ENCODE peak calls at places on chromosomes 2 and 18, in seven cellular contexts. One of them, this sample, is unnamed.

GRCh38 chr2:46376586-46377286 is 79.5 kb downstream of the EPAS1 start:
- DNase-seq in CD4-positive, alpha-beta T cell: no peak
- DNase-seq in progenitor cell of endocrine pancreas: no peak
- DNase-seq in astrocyte: no peak
- DNase-seq in heart left ventricle: peak; percentile 57
- DNase-seq in OCI-LY7: no peak
- DNase-seq in foreskin fibroblast: no peak
- DNase-seq in this sample: no peak

GRCh38 chr18:58255701-58256311 is 211.8 kb downstream of the NEDD4L start:
- DNase-seq in CD4-positive, alpha-beta T cell: no peak
- DNase-seq in progenitor cell of endocrine pancreas: no peak
- DNase-seq in astrocyte: no peak
- DNase-seq in heart left ventricle: peak; percentile 35
- DNase-seq in OCI-LY7: no peak
- DNase-seq in foreskin fibroblast: no peak
- DNase-seq in this sample: no peak

GRCh38 chr2:121707920-121708361 is 28.7 kb downstream of the NIFK start:
- DNase-seq in CD4-positive, alpha-beta T cell: no peak
- DNase-seq in progenitor cell of endocrine pancreas: no peak
- DNase-seq in astrocyte: peak; percentile 44
- DNase-seq in heart left ventricle: no peak
- DNase-seq in OCI-LY7: no peak
- DNase-seq in foreskin fibroblast: no peak
- DNase-seq in this sample: peak; percentile 76

GRCh38 chr2:234137400-234138014 is 87.0 kb downstream of the SPP2 start:
- DNase-seq in CD4-positive, alpha-beta T cell: no peak
- DNase-seq in progenitor cell of endocrine pancreas: no peak
- DNase-seq in astrocyte: peak; percentile 88
- DNase-seq in heart left ventricle: no peak
- DNase-seq in OCI-LY7: no peak
- DNase-seq in foreskin fibroblast: no peak
- DNase-seq in this sample: peak; percentile 43

GRCh38 chr2:7838636-7839035 is 843.2 kb upstream of the ID2 start:
- DNase-seq in CD4-positive, alpha-beta T cell: no peak
- DNase-seq in progenitor cell of endocrine pancreas: no peak
- DNase-seq in astrocyte: peak; percentile 50
- DNase-seq in heart left ventricle: no peak
- DNase-seq in OCI-LY7: no peak
- DNase-seq in foreskin fibroblast: no peak
- DNase-seq in this sample: no peak

GRCh38 chr2:5696351-5696740 is 4.2 kb downstream of the SOX11 start:
- DNase-seq in CD4-positive, alpha-beta T cell: no peak
- DNase-seq in progenitor cell of endocrine pancreas: peak; percentile 19
- DNase-seq in astrocyte: peak; percentile 17
- DNase-seq in heart left ventricle: peak; percentile 26
- DNase-seq in OCI-LY7: peak; percentile 86
- DNase-seq in foreskin fibroblast: no peak
- DNase-seq in this sample: no peak

GRCh38 chr2:208608436-208608835 is 201.8 kb downstream of the PTH2R start:
- DNase-seq in CD4-positive, alpha-beta T cell: no peak
- DNase-seq in progenitor cell of endocrine pancreas: no peak
- DNase-seq in astrocyte: no peak
- DNase-seq in heart left ventricle: no peak
- DNase-seq in OCI-LY7: no peak
- DNase-seq in foreskin fibroblast: no peak
- DNase-seq in this sample: no peak

GRCh38 chr2:231326404-231326803 is 69.1 kb upstream of the B3GNT7 start:
- DNase-seq in CD4-positive, alpha-beta T cell: no peak
- DNase-seq in progenitor cell of endocrine pancreas: no peak
- DNase-seq in astrocyte: no peak
- DNase-seq in heart left ventricle: no peak
- DNase-seq in OCI-LY7: no peak
- DNase-seq in foreskin fibroblast: no peak
- DNase-seq in this sample: no peak

GRCh38 chr2:69798909-69799526 is 30.4 kb upstream of the GMCL1 start:
- DNase-seq in CD4-positive, alpha-beta T cell: no peak
- DNase-seq in progenitor cell of endocrine pancreas: no peak
- DNase-seq in astrocyte: peak; percentile 93
- DNase-seq in heart left ventricle: no peak
- DNase-seq in OCI-LY7: peak; percentile 23
- DNase-seq in foreskin fibroblast: no peak
- DNase-seq in this sample: no peak

GRCh38 chr2:122681626-122682025 is 926.2 kb downstream of the TSN start:
- DNase-seq in CD4-positive, alpha-beta T cell: no peak
- DNase-seq in progenitor cell of endocrine pancreas: no peak
- DNase-seq in astrocyte: no peak
- DNase-seq in heart left ventricle: no peak
- DNase-seq in OCI-LY7: no peak
- DNase-seq in foreskin fibroblast: no peak
- DNase-seq in this sample: no peak

GRCh38 chr18:70221156-70221910 is 15.8 kb upstream of the RTTN start:
- DNase-seq in CD4-positive, alpha-beta T cell: no peak
- DNase-seq in progenitor cell of endocrine pancreas: no peak
- DNase-seq in astrocyte: no peak
- DNase-seq in heart left ventricle: no peak
- DNase-seq in OCI-LY7: no peak
- DNase-seq in foreskin fibroblast: no peak
- DNase-seq in this sample: no peak

GRCh38 chr2:95158441-95158840 is 1.2 kb downstream of the ZNF514 start:
- DNase-seq in CD4-positive, alpha-beta T cell: no peak
- DNase-seq in progenitor cell of endocrine pancreas: no peak
- DNase-seq in astrocyte: no peak
- DNase-seq in heart left ventricle: no peak
- DNase-seq in OCI-LY7: no peak
- DNase-seq in foreskin fibroblast: no peak
- DNase-seq in this sample: no peak

GRCh38 chr18:55868909-55869308 is 280.9 kb upstream of the TCF4 start:
- DNase-seq in CD4-positive, alpha-beta T cell: no peak
- DNase-seq in progenitor cell of endocrine pancreas: no peak
- DNase-seq in astrocyte: peak; percentile 26
- DNase-seq in heart left ventricle: no peak
- DNase-seq in OCI-LY7: no peak
- DNase-seq in foreskin fibroblast: peak; percentile 31
- DNase-seq in this sample: no peak

GRCh38 chr2:12738112-12738485 is 21.4 kb downstream of the TRIB2 start:
- DNase-seq in CD4-positive, alpha-beta T cell: no peak
- DNase-seq in progenitor cell of endocrine pancreas: no peak
- DNase-seq in astrocyte: peak; percentile 73
- DNase-seq in heart left ventricle: no peak
- DNase-seq in OCI-LY7: no peak
- DNase-seq in foreskin fibroblast: no peak
- DNase-seq in this sample: no peak

GRCh38 chr2:70946832-70947442 is 11.2 kb downstream of the ATP6V1B1 start:
- DNase-seq in CD4-positive, alpha-beta T cell: peak; percentile 47
- DNase-seq in progenitor cell of endocrine pancreas: peak; percentile 43
- DNase-seq in astrocyte: peak; percentile 32
- DNase-seq in heart left ventricle: no peak
- DNase-seq in OCI-LY7: peak; percentile 69
- DNase-seq in foreskin fibroblast: peak; percentile 31
- DNase-seq in this sample: peak; percentile 56

GRCh38 chr2:178449700-178450573 is 1.0 kb downstream of the PRKRA start:
- DNase-seq in CD4-positive, alpha-beta T cell: no peak
- DNase-seq in progenitor cell of endocrine pancreas: no peak
- DNase-seq in astrocyte: no peak
- DNase-seq in heart left ventricle: no peak
- DNase-seq in OCI-LY7: peak; percentile 18
- DNase-seq in foreskin fibroblast: no peak
- DNase-seq in this sample: no peak

GRCh38 chr18:79681484-79682387 is 2.1 kb downstream of the CTDP1 start:
- DNase-seq in CD4-positive, alpha-beta T cell: peak; percentile 44
- DNase-seq in progenitor cell of endocrine pancreas: no peak
- DNase-seq in astrocyte: no peak
- DNase-seq in heart left ventricle: no peak
- DNase-seq in OCI-LY7: no peak
- DNase-seq in foreskin fibroblast: no peak
- DNase-seq in this sample: no peak

GRCh38 chr2:231687133-231687852 is 21.0 kb upstream of the PTMA start:
- DNase-seq in CD4-positive, alpha-beta T cell: peak; percentile 67
- DNase-seq in progenitor cell of endocrine pancreas: peak; percentile 75
- DNase-seq in astrocyte: no peak
- DNase-seq in heart left ventricle: peak; percentile 71
- DNase-seq in OCI-LY7: peak; percentile 92
- DNase-seq in foreskin fibroblast: no peak
- DNase-seq in this sample: peak; percentile 74

GRCh38 chr2:120226296-120226695 is 3.1 kb upstream of the TMEM185B start:
- DNase-seq in CD4-positive, alpha-beta T cell: no peak
- DNase-seq in progenitor cell of endocrine pancreas: no peak
- DNase-seq in astrocyte: no peak
- DNase-seq in heart left ventricle: no peak
- DNase-seq in OCI-LY7: no peak
- DNase-seq in foreskin fibroblast: no peak
- DNase-seq in this sample: no peak

GRCh38 chr18:75049455-75049789 is 159.5 kb downstream of the PTGR3 start:
- DNase-seq in CD4-positive, alpha-beta T cell: no peak
- DNase-seq in progenitor cell of endocrine pancreas: no peak
- DNase-seq in astrocyte: no peak
- DNase-seq in heart left ventricle: no peak
- DNase-seq in OCI-LY7: no peak
- DNase-seq in foreskin fibroblast: no peak
- DNase-seq in this sample: no peak

GRCh38 chr2:218022131-218022850 is 19.5 kb upstream of the TNS1 start:
- DNase-seq in CD4-positive, alpha-beta T cell: no peak
- DNase-seq in progenitor cell of endocrine pancreas: no peak
- DNase-seq in astrocyte: no peak
- DNase-seq in heart left ventricle: no peak
- DNase-seq in OCI-LY7: no peak
- DNase-seq in foreskin fibroblast: no peak
- DNase-seq in this sample: no peak

GRCh38 chr2:146826388-146826787 is 1018.4 kb upstream of the ACVR2A start:
- DNase-seq in CD4-positive, alpha-beta T cell: no peak
- DNase-seq in progenitor cell of endocrine pancreas: no peak
- DNase-seq in astrocyte: no peak
- DNase-seq in heart left ventricle: no peak
- DNase-seq in OCI-LY7: no peak
- DNase-seq in foreskin fibroblast: no peak
- DNase-seq in this sample: no peak

GRCh38 chr2:30629866-30630265 is 177.4 kb downstream of the CAPN13 start:
- DNase-seq in CD4-positive, alpha-beta T cell: no peak
- DNase-seq in progenitor cell of endocrine pancreas: no peak
- DNase-seq in astrocyte: peak; percentile 78
- DNase-seq in heart left ventricle: no peak
- DNase-seq in OCI-LY7: no peak
- DNase-seq in foreskin fibroblast: peak; percentile 59
- DNase-seq in this sample: no peak

GRCh38 chr2:124559236-124559635 is 534.1 kb downstream of the CNTNAP5 start:
- DNase-seq in CD4-positive, alpha-beta T cell: no peak
- DNase-seq in progenitor cell of endocrine pancreas: no peak
- DNase-seq in astrocyte: no peak
- DNase-seq in heart left ventricle: no peak
- DNase-seq in OCI-LY7: no peak
- DNase-seq in foreskin fibroblast: no peak
- DNase-seq in this sample: no peak

GRCh38 chr2:202208526-202208925 is 29.9 kb downstream of the SUMO1 start:
- DNase-seq in CD4-positive, alpha-beta T cell: no peak
- DNase-seq in progenitor cell of endocrine pancreas: no peak
- DNase-seq in astrocyte: no peak
- DNase-seq in heart left ventricle: no peak
- DNase-seq in OCI-LY7: no peak
- DNase-seq in foreskin fibroblast: no peak
- DNase-seq in this sample: no peak

GRCh38 chr18:23599809-23600208 is 13.5 kb upstream of the NPC1 start:
- DNase-seq in CD4-positive, alpha-beta T cell: no peak
- DNase-seq in progenitor cell of endocrine pancreas: no peak
- DNase-seq in astrocyte: no peak
- DNase-seq in heart left ventricle: no peak
- DNase-seq in OCI-LY7: no peak
- DNase-seq in foreskin fibroblast: no peak
- DNase-seq in this sample: no peak

GRCh38 chr2:68357608-68358337 is 7.3 kb upstream of the PLEK start:
- DNase-seq in CD4-positive, alpha-beta T cell: no peak
- DNase-seq in progenitor cell of endocrine pancreas: no peak
- DNase-seq in astrocyte: peak; percentile 6
- DNase-seq in heart left ventricle: peak; percentile 61
- DNase-seq in OCI-LY7: peak; percentile 78
- DNase-seq in foreskin fibroblast: peak; percentile 59
- DNase-seq in this sample: peak; percentile 35

GRCh38 chr2:206853880-206854279 is 85.4 kb upstream of the CPO start:
- DNase-seq in CD4-positive, alpha-beta T cell: no peak
- DNase-seq in progenitor cell of endocrine pancreas: no peak
- DNase-seq in astrocyte: no peak
- DNase-seq in heart left ventricle: no peak
- DNase-seq in OCI-LY7: no peak
- DNase-seq in foreskin fibroblast: no peak
- DNase-seq in this sample: no peak

GRCh38 chr2:146481629-146482028 is 1363.2 kb upstream of the ACVR2A start:
- DNase-seq in CD4-positive, alpha-beta T cell: no peak
- DNase-seq in progenitor cell of endocrine pancreas: no peak
- DNase-seq in astrocyte: peak; percentile 55
- DNase-seq in heart left ventricle: no peak
- DNase-seq in OCI-LY7: no peak
- DNase-seq in foreskin fibroblast: peak; percentile 15
- DNase-seq in this sample: no peak

GRCh38 chr18:28767201-28767600 is 590.3 kb upstream of the CDH2 start:
- DNase-seq in CD4-positive, alpha-beta T cell: no peak
- DNase-seq in progenitor cell of endocrine pancreas: no peak
- DNase-seq in astrocyte: no peak
- DNase-seq in heart left ventricle: no peak
- DNase-seq in OCI-LY7: no peak
- DNase-seq in foreskin fibroblast: no peak
- DNase-seq in this sample: no peak

GRCh38 chr2:130372833-130373807 is 17.3 kb downstream of the PTPN18 start:
- DNase-seq in CD4-positive, alpha-beta T cell: no peak
- DNase-seq in progenitor cell of endocrine pancreas: no peak
- DNase-seq in astrocyte: no peak
- DNase-seq in heart left ventricle: no peak
- DNase-seq in OCI-LY7: peak; percentile 41
- DNase-seq in foreskin fibroblast: no peak
- DNase-seq in this sample: no peak
- TF ChIP-seq CTCF in CD4-positive, alpha-beta T cell: no peak
- TF ChIP-seq CTCF in progenitor cell of endocrine pancreas: no peak
- TF ChIP-seq CTCF in astrocyte: no peak
- TF ChIP-seq CTCF in heart left ventricle: no peak
- TF ChIP-seq CTCF in OCI-LY7: peak; percentile 56
- TF ChIP-seq CTCF in foreskin fibroblast: no peak
- TF ChIP-seq CTCF in this sample: peak; percentile 15

GRCh38 chr2:186611526-186611925 is 21.7 kb downstream of the ITGAV start:
- DNase-seq in CD4-positive, alpha-beta T cell: no peak
- DNase-seq in progenitor cell of endocrine pancreas: no peak
- DNase-seq in astrocyte: no peak
- DNase-seq in heart left ventricle: no peak
- DNase-seq in OCI-LY7: no peak
- DNase-seq in foreskin fibroblast: no peak
- DNase-seq in this sample: no peak
- TF ChIP-seq CTCF in CD4-positive, alpha-beta T cell: no peak
- TF ChIP-seq CTCF in progenitor cell of endocrine pancreas: no peak
- TF ChIP-seq CTCF in astrocyte: no peak
- TF ChIP-seq CTCF in heart left ventricle: no peak
- TF ChIP-seq CTCF in OCI-LY7: no peak
- TF ChIP-seq CTCF in foreskin fibroblast: no peak
- TF ChIP-seq CTCF in this sample: no peak

GRCh38 chr18:9474983-9475642 is at the start of gene RALBP1:
- DNase-seq in CD4-positive, alpha-beta T cell: peak; percentile 97
- DNase-seq in progenitor cell of endocrine pancreas: peak; percentile 99
- DNase-seq in astrocyte: peak; percentile 97
- DNase-seq in heart left ventricle: peak; percentile 100
- DNase-seq in OCI-LY7: peak; percentile 99
- DNase-seq in foreskin fibroblast: peak; percentile 100
- DNase-seq in this sample: peak; percentile 99
- TF ChIP-seq CTCF in CD4-positive, alpha-beta T cell: no peak
- TF ChIP-seq CTCF in progenitor cell of endocrine pancreas: no peak
- TF ChIP-seq CTCF in astrocyte: no peak
- TF ChIP-seq CTCF in heart left ventricle: peak; percentile 42
- TF ChIP-seq CTCF in OCI-LY7: peak; percentile 23
- TF ChIP-seq CTCF in foreskin fibroblast: no peak
- TF ChIP-seq CTCF in this sample: no peak

GRCh38 chr2:168243061-168243460 is 4.3 kb downstream of the STK39 start:
- DNase-seq in CD4-positive, alpha-beta T cell: no peak
- DNase-seq in progenitor cell of endocrine pancreas: no peak
- DNase-seq in astrocyte: no peak
- DNase-seq in heart left ventricle: no peak
- DNase-seq in OCI-LY7: no peak
- DNase-seq in foreskin fibroblast: no peak
- DNase-seq in this sample: no peak
- TF ChIP-seq CTCF in CD4-positive, alpha-beta T cell: no peak
- TF ChIP-seq CTCF in progenitor cell of endocrine pancreas: no peak
- TF ChIP-seq CTCF in astrocyte: no peak
- TF ChIP-seq CTCF in heart left ventricle: no peak
- TF ChIP-seq CTCF in OCI-LY7: no peak
- TF ChIP-seq CTCF in foreskin fibroblast: no peak
- TF ChIP-seq CTCF in this sample: no peak